ENCODE peak calls at places on chromosomes 7 and 10, in six cellular contexts. T is HCEC 1CT, A is HEK293T, C is COR-L47, V is SK-N-SH, G is activated gamma-delta T cell treated with Interleukin-2 at 50 U/mL for 16 hours. J is an unnamed sample.

GRCh38 chr7:148042935-148043334 is 547.6 kb upstream of the C7orf33 start:
- DNase-seq in G (no peak), V (no peak), C (peak; percentile 85), A (no peak), T (no peak), J (no peak)

GRCh38 chr10:26467639-26468038 is 29.5 kb downstream of the APBB1IP start:
- DNase-seq in A (no peak), G (no peak), V (no peak), T (no peak), C (no peak), J (no peak)

GRCh38 chr10:124878457-124878739 is 63.5 kb upstream of the ZRANB1 start:
- DNase-seq in G (no peak), A (no peak), C (no peak), V (no peak), T (no peak), J (no peak)

GRCh38 chr10:16193241-16193640 is 243.6 kb upstream of the PTER start:
- DNase-seq in A (no peak), C (no peak), T (no peak), V (no peak), G (no peak), J (no peak)

GRCh38 chr10:86899128-86899527 is 58.3 kb downstream of the MMRN2 start:
- DNase-seq in G (no peak), T (no peak), A (no peak), C (no peak), V (peak; percentile 24), J (no peak)

GRCh38 chr7:65239707-65240352 is 133.8 kb upstream of the ZNF92 start:
- DNase-seq in A (peak; percentile 30), G (no peak), C (peak; percentile 25), T (no peak), V (peak; percentile 98), J (no peak)

GRCh38 chr7:24741691-24742639 is 15.3 kb downstream of the GSDME start:
- DNase-seq in C (no peak), G (no peak), V (no peak), A (peak; percentile 40), T (peak; percentile 96), J (no peak)

GRCh38 chr7:129343099-129343700 is 91.0 kb upstream of the STRIP2 start:
- DNase-seq in G (no peak), C (peak; percentile 20), A (peak; percentile 17), V (peak; percentile 64), T (peak; percentile 42), J (peak; percentile 47)

GRCh38 chr10:7260412-7260900 is 150.4 kb downstream of the SFMBT2 start:
- DNase-seq in C (no peak), V (peak; percentile 55), T (peak; percentile 98), G (no peak), A (peak; percentile 61), J (peak; percentile 91)

GRCh38 chr10:35341521-35341920 is 5.2 kb downstream of the CCNY start:
- DNase-seq in C (no peak), A (no peak), G (no peak), V (no peak), T (no peak), J (no peak)

GRCh38 chr7:102122026-102122425 is 164.6 kb upstream of the SH2B2 start:
- DNase-seq in A (no peak), T (peak; percentile 68), G (no peak), V (no peak), C (no peak), J (peak; percentile 86)

GRCh38 chr10:100370976-100371706 is 24.1 kb downstream of the SCD start:
- DNase-seq in G (peak; percentile 47), T (peak; percentile 60), A (peak; percentile 53), V (no peak), C (no peak), J (no peak)

GRCh38 chr7:27872281-27873005 is 132.5 kb downstream of the TAX1BP1 start:
- DNase-seq in T (no peak), G (no peak), V (no peak), A (no peak), C (no peak), J (no peak)

GRCh38 chr10:78770167-78771090 is 298.3 kb upstream of the ZMIZ1 start:
- DNase-seq in V (no peak), G (no peak), A (no peak), T (no peak), C (no peak), J (no peak)

GRCh38 chr10:61975107-61975932 is 73.8 kb downstream of the ARID5B start:
- DNase-seq in T (peak; percentile 90), C (no peak), A (no peak), V (no peak), G (no peak), J (no peak)

GRCh38 chr10:49287689-49288340 is 11.2 kb upstream of the C10orf71 start:
- DNase-seq in A (no peak), G (no peak), V (no peak), C (no peak), T (no peak), J (no peak)

GRCh38 chr10:114684085-114684821 is 26.2 kb upstream of the ABLIM1 start:
- DNase-seq in G (no peak), T (no peak), A (no peak), V (peak; percentile 24), C (no peak), J (no peak)

GRCh38 chr10:124647421-124648130 is 96.6 kb downstream of the FAM53B start:
- DNase-seq in C (peak; percentile 8), A (no peak), G (peak; percentile 78), V (peak; percentile 64), T (peak; percentile 25), J (peak; percentile 72)

GRCh38 chr10:127303105-127303504 is 106.7 kb upstream of the INSYN2A start:
- DNase-seq in V (no peak), A (no peak), C (no peak), T (no peak), G (no peak), J (no peak)

GRCh38 chr7:138538518-138538917 is 78.5 kb downstream of the TRIM24 start:
- DNase-seq in G (no peak), A (no peak), V (no peak), C (no peak), T (peak; percentile 44), J (no peak)

GRCh38 chr7:362416-363096 is 72.6 kb downstream of the FOXL3 start:
- DNase-seq in V (no peak), G (peak; percentile 31), A (no peak), T (no peak), C (no peak), J (no peak)

GRCh38 chr10:59586407-59586891 is 123.2 kb downstream of the SLC16A9 start:
- DNase-seq in C (no peak), T (no peak), A (no peak), V (no peak), G (no peak), J (no peak)

GRCh38 chr10:112115781-112116385 is 67.7 kb downstream of the GPAM start:
- DNase-seq in A (peak; percentile 83), G (peak; percentile 17), C (no peak), T (peak; percentile 18), V (peak; percentile 67), J (peak; percentile 87)

GRCh38 chr7:83429493-83429892 is 219.4 kb downstream of the SEMA3E start:
- DNase-seq in A (no peak), V (no peak), G (no peak), T (no peak), C (no peak), J (no peak)

GRCh38 chr7:125112741-125113309 is 183.2 kb upstream of the POT1 start:
- DNase-seq in V (no peak), T (peak; percentile 45), G (no peak), C (no peak), A (no peak), J (no peak)

GRCh38 chr7:101833799-101834198 is 16.4 kb downstream of the CUX1 start:
- DNase-seq in C (no peak), G (no peak), A (no peak), T (no peak), V (no peak), J (no peak)

GRCh38 chr10:83925133-83925532 is 214.2 kb upstream of the GHITM start:
- DNase-seq in C (no peak), T (no peak), V (no peak), A (no peak), G (no peak), J (no peak)

GRCh38 chr7:11294218-11294617 is 320.5 kb downstream of the PHF14 start:
- DNase-seq in A (no peak), T (no peak), V (no peak), C (no peak), G (no peak), J (no peak)

GRCh38 chr10:54318470-54318869 is 482.6 kb downstream of the PCDH15 start:
- DNase-seq in C (no peak), V (no peak), A (no peak), G (no peak), T (no peak), J (no peak)

GRCh38 chr10:103966671-103967432 is at the start of gene SLK:
- DNase-seq in V (peak; percentile 96), A (peak; percentile 89), C (peak; percentile 45), G (peak; percentile 82), T (peak; percentile 81), J (peak; percentile 95)

GRCh38 chr7:73647725-73648592 is 19.7 kb upstream of the VPS37D start:
- DNase-seq in T (no peak), G (no peak), V (peak; percentile 87), A (peak; percentile 66), C (no peak), J (no peak)

GRCh38 chr7:1248459-1249131 is 15.9 kb downstream of the UNCX start:
- DNase-seq in C (no peak), T (no peak), A (no peak), G (no peak), V (no peak), J (no peak)